ENCODE peak calls at places on chromosomes 12 and 14, in five cellular contexts. P is OCI-LY7, L is mesothelial cell of epicardium, X is IMR-90, N is endothelial cell. V is an unnamed sample.

GRCh38 chr12:46268349-46268616 is 560 bp downstream of the SLC38A1 start:
- DNase-seq in X (peak; percentile 19), P (no peak), L (no peak), N (no peak), V (no peak)

GRCh38 chr14:77119852-77120251 is 21.7 kb downstream of the ZDHHC22 start:
- DNase-seq in P (peak; percentile 51), L (no peak), X (no peak), N (no peak), V (no peak)

GRCh38 chr12:39852346-39852745 is 232.7 kb upstream of the ABCD2 start:
- DNase-seq in P (no peak), N (no peak), L (no peak), X (peak; percentile 1), V (no peak)

GRCh38 chr14:93970589-93970966 is 5.8 kb downstream of the ASB2 start:
- DNase-seq in X (no peak), L (no peak), P (peak; percentile 76), N (no peak), V (peak; percentile 80)

GRCh38 chr12:87760943-87761342 is 268.3 kb downstream of the C12orf50 start:
- DNase-seq in L (no peak), P (no peak), X (peak; percentile 11), N (no peak), V (no peak)

GRCh38 chr14:89466460-89466859 is 49.4 kb upstream of the FOXN3 start:
- DNase-seq in X (no peak), N (no peak), P (no peak), L (no peak), V (peak; percentile 78)

GRCh38 chr12:11677752-11678151 is 28.3 kb downstream of the ETV6 start:
- DNase-seq in N (no peak), L (no peak), X (no peak), P (no peak), V (no peak)

GRCh38 chr12:81077686-81078441 is at the start of gene ACSS3:
- DNase-seq in P (no peak), N (peak; percentile 54), X (no peak), L (no peak), V (no peak)

GRCh38 chr12:16359512-16360491 is 12.4 kb downstream of the MGST1 start:
- DNase-seq in N (peak; percentile 81), X (peak; percentile 47), L (peak; percentile 33), P (peak; percentile 72), V (peak; percentile 48)

GRCh38 chr12:39145175-39145999 is 240.0 kb upstream of the CPNE8 start:
- DNase-seq in P (no peak), X (no peak), L (no peak), N (peak; percentile 73), V (peak; percentile 43)

GRCh38 chr12:76028649-76029277 is 2.8 kb downstream of the PHLDA1 start:
- DNase-seq in N (no peak), P (no peak), L (no peak), X (no peak), V (no peak)

GRCh38 chr12:60191271-60191670 is 595.4 kb downstream of the SLC16A7 start:
- DNase-seq in L (no peak), P (no peak), N (no peak), X (no peak), V (no peak)

GRCh38 chr12:5377997-5378596 is 53.8 kb upstream of the NTF3 start:
- DNase-seq in X (no peak), P (no peak), N (no peak), L (peak; percentile 29), V (no peak)

GRCh38 chr14:44942436-44942835 is 19.3 kb downstream of the KLHL28 start:
- DNase-seq in P (no peak), N (no peak), L (no peak), X (no peak), V (no peak)

GRCh38 chr12:21717756-21718155 is 56.8 kb downstream of the KCNJ8 start:
- DNase-seq in X (no peak), P (no peak), L (no peak), N (no peak), V (no peak)

GRCh38 chr14:69077841-69078240 is 75.1 kb downstream of the DCAF5 start:
- DNase-seq in X (peak; percentile 92), L (no peak), P (no peak), N (no peak), V (no peak)

GRCh38 chr12:55743131-55743921 is 404 bp downstream of the GDF11 start:
- DNase-seq in N (peak; percentile 67), L (peak; percentile 69), X (peak; percentile 68), P (peak; percentile 84), V (peak; percentile 67)

GRCh38 chr14:73047808-73048207 is 10.5 kb upstream of the RBM25 start:
- DNase-seq in N (no peak), P (no peak), L (no peak), X (no peak), V (no peak)

GRCh38 chr12:95072900-95073697 is at the start of gene NR2C1:
- DNase-seq in X (peak; percentile 92), P (peak; percentile 97), L (peak; percentile 78), N (peak; percentile 93), V (peak; percentile 43)
- TF ChIP-seq CTCF in X (no peak), P (no peak), L (no peak), N (no peak), V (no peak)

GRCh38 chr12:90945070-90945649 is 9.8 kb downstream of the CCER1 start:
- DNase-seq in X (peak; percentile 49), N (no peak), P (peak; percentile 50), L (no peak), V (no peak)
- TF ChIP-seq CTCF in X (peak; percentile 60), N (peak; percentile 69), P (peak; percentile 86), L (peak; percentile 60), V (peak; percentile 68)

GRCh38 chr14:51652168-51653095 is 722 bp downstream of the FRMD6 start:
- DNase-seq in P (peak; percentile 75), N (peak; percentile 56), X (no peak), L (peak; percentile 46), V (peak; percentile 58)
- TF ChIP-seq CTCF in P (peak; percentile 5), N (peak; percentile 43), X (no peak), L (no peak), V (peak; percentile 13)

DNA sequence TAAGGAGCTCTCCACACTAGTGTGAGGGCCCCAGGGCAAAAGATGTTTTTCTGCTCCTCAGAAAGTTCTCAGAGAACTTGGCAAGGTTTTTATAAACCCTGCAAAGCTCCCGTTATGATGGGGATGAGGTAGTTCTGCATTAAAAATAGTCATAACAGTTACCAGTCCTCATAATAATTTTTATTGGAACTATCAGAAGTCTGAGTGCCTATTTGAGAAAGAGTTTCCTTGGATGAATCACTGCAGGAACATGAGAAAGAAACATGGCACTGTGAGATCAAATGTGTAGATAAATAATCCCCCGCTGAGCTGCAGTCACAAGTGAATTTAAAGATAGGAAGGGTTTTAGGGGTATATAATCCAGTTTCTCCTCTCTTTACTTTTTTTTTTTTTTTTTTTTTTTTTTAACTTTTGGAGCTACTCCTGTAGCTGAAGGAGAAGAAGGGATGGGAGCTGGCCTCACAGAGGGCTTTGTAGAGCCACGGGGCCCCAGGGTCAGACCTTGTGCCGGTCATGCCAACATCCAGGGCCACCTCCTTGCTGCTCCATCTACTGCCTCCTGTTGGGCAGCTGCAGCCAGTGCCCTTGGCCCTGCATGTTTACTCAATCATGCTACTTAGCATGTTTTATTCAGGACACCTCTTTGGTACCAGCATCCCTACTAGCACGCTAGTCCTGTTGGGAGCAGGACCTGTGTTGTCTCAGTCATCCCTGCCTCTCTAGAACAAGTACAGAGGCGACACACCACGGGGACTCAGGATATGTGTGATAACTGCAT is 39.5 kb downstream of the EVL start:
- DNase-seq in X (peak; percentile 72), P (no peak), N (no peak), L (no peak), V (peak; percentile 47)
- TF ChIP-seq CTCF in X (no peak), P (peak; percentile 46), N (no peak), L (no peak), V (peak; percentile 51)

GRCh38 chr12:100043657-100044056 is 58.9 kb upstream of the ANKS1B start:
- DNase-seq in L (no peak), X (no peak), N (no peak), P (no peak), V (no peak)
- TF ChIP-seq CTCF in L (no peak), X (no peak), N (no peak), P (no peak), V (no peak)

V was measured in activated CD8-positive, alpha-beta T cell treated with anti-CD3 and anti-CD28 coated beads for 36 hours.